ENCODE peak calls at places on chromosomes 4 and X, in ten cellular contexts. N is HS-27A; M is ELR; F is COR-L47; D is tibial artery; W is NCI-H1436; E is neural crest cell; C is amniotic stem cell; I is stimulated activated CD4-positive, alpha-beta T cell treated with anti-CD3 and anti-CD28 coated beads, Interleukin-1b, Interleukin-23, amount 100 ng/mL, for 24 hours; Y is HEK293T. H is an unnamed sample.

GRCh38 chr4:14856076-14856926 is 146.0 kb upstream of the CPEB2 start:
- DNase-seq in N (peak), M (peak), F (no peak), D (peak), W (no peak), E (no peak), C (peak), I (peak), Y (no peak), H (peak)

GRCh38 chrX:134020910-134021309 is 35.5 kb upstream of the GPC3 start:
- DNase-seq in N (no peak), M (no peak), F (no peak), D (no peak), W (no peak), E (no peak), C (no peak), I (no peak), Y (no peak), H (no peak)

GRCh38 chr4:126718161-126718560 is 914.6 kb upstream of the INTU start:
- DNase-seq in N (no peak), M (no peak), F (no peak), D (no peak), W (no peak), E (no peak), C (no peak), I (no peak), Y (no peak), H (no peak)

GRCh38 chr4:2363951-2364653 is 54.3 kb downstream of the ZFYVE28 start:
- DNase-seq in N (no peak), M (no peak), F (no peak), D (peak), W (no peak), E (no peak), C (no peak), I (no peak), Y (no peak), H (no peak)

GRCh38 chrX:2701600-2701999 is 10.5 kb downstream of the CD99 start:
- DNase-seq in N (no peak), M (no peak), F (no peak), D (no peak), W (no peak), E (no peak), C (no peak), I (no peak), Y (no peak), H (no peak)

GRCh38 chrX:46624090-46624786 is 50.7 kb downstream of the CHST7 start:
- DNase-seq in N (no peak), M (no peak), F (peak), D (no peak), W (no peak), E (no peak), C (no peak), I (no peak), Y (no peak), H (no peak)

GRCh38 chrX:127459784-127460183 is 592.4 kb downstream of the ACTRT1 start:
- DNase-seq in N (no peak), M (no peak), F (no peak), D (no peak), W (no peak), E (peak), C (no peak), I (no peak), Y (peak), H (no peak)

GRCh38 chrX:39895228-39896110 is 202.3 kb downstream of the BCOR start:
- DNase-seq in N (no peak), M (peak), F (peak), D (no peak), W (no peak), E (no peak), C (no peak), I (no peak), Y (no peak), H (no peak)

GRCh38 chrX:69365349-69365748 is 138.8 kb upstream of the NALF2 start:
- DNase-seq in N (no peak), M (no peak), F (no peak), D (no peak), W (no peak), E (no peak), C (no peak), I (no peak), Y (no peak), H (no peak)

GRCh38 chrX:20515841-20516461 is 249.2 kb upstream of the RPS6KA3 start:
- DNase-seq in N (no peak), M (peak), F (no peak), D (no peak), W (no peak), E (no peak), C (peak), I (no peak), Y (no peak), H (no peak)

GRCh38 chr4:46839128-46839527 is 69.9 kb downstream of the COX7B2 start:
- DNase-seq in N (no peak), M (no peak), F (peak), D (no peak), W (no peak), E (no peak), C (no peak), I (no peak), Y (no peak), H (no peak)

GRCh38 chrX:32155044-32155638 is 1056.2 kb downstream of the DMD start:
- DNase-seq in N (no peak), M (no peak), F (peak), D (no peak), W (no peak), E (no peak), C (no peak), I (no peak), Y (no peak), H (no peak)

GRCh38 chr4:793109-793861 is 32.6 kb downstream of the CPLX1 start:
- DNase-seq in N (no peak), M (no peak), F (peak), D (no peak), W (no peak), E (no peak), C (no peak), I (no peak), Y (no peak), H (no peak)

GRCh38 chr4:113435893-113436292 is 325.6 kb downstream of the CAMK2D start:
- DNase-seq in N (peak), M (peak), F (no peak), D (no peak), W (peak), E (no peak), C (no peak), I (no peak), Y (no peak), H (peak)

GRCh38 chrX:115357316-115357715 is 67.8 kb downstream of the LUZP4 start:
- DNase-seq in N (no peak), M (no peak), F (no peak), D (no peak), W (no peak), E (no peak), C (no peak), I (no peak), Y (no peak), H (no peak)

GRCh38 chrX:21740329-21741274 is 17.3 kb downstream of the SMPX start:
- DNase-seq in N (no peak), M (no peak), F (peak), D (peak), W (no peak), E (no peak), C (no peak), I (no peak), Y (no peak), H (no peak)

GRCh38 chr4:74968456-74969164 is 35.7 kb downstream of the PARM1 start:
- DNase-seq in N (no peak), M (no peak), F (no peak), D (no peak), W (no peak), E (no peak), C (no peak), I (no peak), Y (no peak), H (no peak)

GRCh38 chr4:6380746-6381411 is 91.5 kb downstream of the PPP2R2C start:
- DNase-seq in N (no peak), M (no peak), F (no peak), D (no peak), W (no peak), E (no peak), C (no peak), I (no peak), Y (no peak), H (no peak)

GRCh38 chrX:1491851-1492349 is 39.2 kb upstream of the ASMTL start:
- DNase-seq in N (no peak), M (peak), F (no peak), D (no peak), W (no peak), E (peak), C (no peak), I (no peak), Y (peak), H (peak)

GRCh38 chrX:10021461-10022272 is 54.5 kb downstream of the CLDN34 start:
- DNase-seq in N (no peak), M (peak), F (no peak), D (no peak), W (no peak), E (no peak), C (no peak), I (no peak), Y (no peak), H (no peak)

H was measured in suprapubic skin.